ENCODE peak calls at places on chromosomes 2 and 18, in four cellular contexts. Z is K562, G is IMR-90, S is GM12878. L is an unnamed sample.

GRCh38 chr2:36438454-36438977 is 82.9 kb downstream of the CRIM1 start:
- DNase-seq in Z (no peak), S (no peak), G (peak), L (peak)

GRCh38 chr2:217935245-217935879 is 67.4 kb downstream of the TNS1 start:
- DNase-seq in G (peak), S (no peak), Z (no peak), L (no peak)

GRCh38 chr18:61551586-61551985 is 218.4 kb downstream of the CDH20 start:
- DNase-seq in S (peak), Z (peak), G (peak), L (peak)

GRCh38 chr2:86695053-86695691 is 24.9 kb upstream of the RMND5A start:
- DNase-seq in Z (no peak), G (peak), S (no peak), L (no peak)

GRCh38 chr2:232838406-232838874 is 31.6 kb upstream of the SNORC start:
- DNase-seq in S (peak), G (peak), Z (peak), L (peak)

GRCh38 chr2:219095406-219095940 is 34.8 kb upstream of the IHH start:
- DNase-seq in G (no peak), S (no peak), Z (no peak), L (no peak)

GRCh38 chr2:117087565-117088291 is 726.8 kb upstream of the DDX18 start:
- DNase-seq in Z (no peak), S (no peak), G (no peak), L (no peak)

GRCh38 chr18:35513181-35513932 is 15.6 kb upstream of the INO80C start:
- DNase-seq in G (peak), Z (no peak), S (no peak), L (no peak)

GRCh38 chr2:135164431-135164830 is 112.3 kb downstream of the RAB3GAP1 start:
- DNase-seq in Z (no peak), S (no peak), G (peak), L (no peak)

GRCh38 chr2:132662742-132663141 is 7.3 kb downstream of the LYPD1 start:
- DNase-seq in G (peak), S (no peak), Z (no peak), L (peak)

GRCh38 chr2:7777668-7778067 is 860.5 kb downstream of the RNF144A start:
- DNase-seq in G (no peak), Z (no peak), S (no peak), L (no peak)

GRCh38 chr2:7773974-7774365 is 856.8 kb downstream of the RNF144A start:
- DNase-seq in Z (no peak), G (no peak), S (no peak), L (no peak)

GRCh38 chr2:7771781-7772180 is 854.6 kb downstream of the RNF144A start:
- DNase-seq in Z (no peak), G (no peak), S (no peak), L (no peak)

GRCh38 chr2:7773362-7773973 is 856.3 kb downstream of the RNF144A start:
- DNase-seq in S (peak), Z (no peak), G (no peak), L (no peak)

DNA sequence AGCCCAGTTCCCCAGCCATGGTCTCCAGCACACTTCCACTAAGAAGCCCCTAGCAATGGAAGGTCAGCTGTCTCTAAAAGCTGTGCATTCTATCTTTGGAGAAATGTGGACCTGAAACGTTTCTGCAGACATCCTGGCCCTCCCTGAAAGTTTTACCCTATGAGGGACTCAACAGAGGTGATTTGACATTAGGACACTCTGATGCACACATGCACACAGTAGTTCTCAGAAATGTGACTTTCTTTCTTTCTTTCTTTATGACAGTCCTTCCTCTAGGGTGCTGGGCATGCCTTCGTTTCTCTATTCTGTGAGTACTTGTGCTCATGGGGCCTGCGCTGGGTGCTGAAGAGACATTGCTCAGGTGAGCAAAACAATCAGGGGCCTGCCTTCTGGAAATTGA is 857.3 kb downstream of the RNF144A start:
- DNase-seq in G (no peak), Z (no peak), S (no peak), L (no peak)
- TF ChIP-seq FOS in G (no peak), Z (no peak), S (no peak), L (no peak)

DNA sequence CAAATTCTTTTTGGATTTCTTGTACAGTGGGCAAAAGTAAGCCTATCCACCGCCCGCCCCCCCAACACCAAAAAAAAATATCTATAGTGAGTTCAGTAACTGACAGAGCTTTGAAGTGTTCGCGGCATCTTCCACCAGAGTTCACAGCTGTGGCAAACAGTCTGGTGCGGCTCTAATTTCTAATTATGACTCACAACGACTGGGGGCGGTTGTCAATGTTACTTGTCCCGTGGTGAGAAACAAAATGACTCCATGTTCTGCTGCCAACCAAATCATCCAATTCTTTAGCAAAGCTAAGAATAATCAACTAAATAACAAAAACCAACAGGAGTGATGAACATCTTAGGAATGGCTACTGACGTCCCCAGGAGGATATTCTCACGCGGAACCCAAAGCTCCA is 392.5 kb upstream of the SALL3 start:
- DNase-seq in G (no peak), S (no peak), Z (no peak), L (no peak)
- TF ChIP-seq FOS in G (no peak), S (no peak), Z (no peak), L (no peak)

DNA sequence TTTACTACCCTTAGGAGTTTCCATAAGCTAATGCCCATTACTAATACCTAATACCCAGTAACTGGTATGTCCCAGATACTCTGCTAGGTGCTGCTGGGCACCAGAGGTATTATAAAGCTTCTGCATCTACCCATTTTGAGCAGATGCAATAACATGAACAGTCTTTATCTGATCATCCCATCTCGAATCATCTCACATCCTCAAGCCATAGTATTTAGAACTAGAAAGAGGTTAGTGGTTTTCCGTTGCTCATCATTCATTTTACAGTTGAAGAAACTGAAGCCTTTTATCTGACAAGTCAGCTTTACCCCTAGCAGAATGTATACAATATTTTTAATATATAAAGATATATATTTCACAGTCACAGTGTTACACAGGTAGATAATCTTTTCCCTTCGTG is 99.1 kb upstream of the TCF4 start:
- DNase-seq in G (no peak), S (no peak), Z (no peak), L (no peak)
- TF ChIP-seq FOS in G (no peak), S (no peak), Z (no peak), L (no peak)

GRCh38 chr2:70937866-70938579 is 2.3 kb downstream of the ATP6V1B1 start:
- DNase-seq in S (no peak), Z (no peak), G (no peak), L (no peak)

GRCh38 chr2:70938580-70938938 is 2.9 kb downstream of the ATP6V1B1 start:
- DNase-seq in G (no peak), S (no peak), Z (no peak), L (no peak)

GRCh38 chr2:70936165-70936978 is 672 bp downstream of the ATP6V1B1 start:
- DNase-seq in S (no peak), G (no peak), Z (no peak), L (no peak)

GRCh38 chr2:70935468-70936164 is at the start of gene ATP6V1B1:
- DNase-seq in G (no peak), S (no peak), Z (no peak), L (no peak)

DNA sequence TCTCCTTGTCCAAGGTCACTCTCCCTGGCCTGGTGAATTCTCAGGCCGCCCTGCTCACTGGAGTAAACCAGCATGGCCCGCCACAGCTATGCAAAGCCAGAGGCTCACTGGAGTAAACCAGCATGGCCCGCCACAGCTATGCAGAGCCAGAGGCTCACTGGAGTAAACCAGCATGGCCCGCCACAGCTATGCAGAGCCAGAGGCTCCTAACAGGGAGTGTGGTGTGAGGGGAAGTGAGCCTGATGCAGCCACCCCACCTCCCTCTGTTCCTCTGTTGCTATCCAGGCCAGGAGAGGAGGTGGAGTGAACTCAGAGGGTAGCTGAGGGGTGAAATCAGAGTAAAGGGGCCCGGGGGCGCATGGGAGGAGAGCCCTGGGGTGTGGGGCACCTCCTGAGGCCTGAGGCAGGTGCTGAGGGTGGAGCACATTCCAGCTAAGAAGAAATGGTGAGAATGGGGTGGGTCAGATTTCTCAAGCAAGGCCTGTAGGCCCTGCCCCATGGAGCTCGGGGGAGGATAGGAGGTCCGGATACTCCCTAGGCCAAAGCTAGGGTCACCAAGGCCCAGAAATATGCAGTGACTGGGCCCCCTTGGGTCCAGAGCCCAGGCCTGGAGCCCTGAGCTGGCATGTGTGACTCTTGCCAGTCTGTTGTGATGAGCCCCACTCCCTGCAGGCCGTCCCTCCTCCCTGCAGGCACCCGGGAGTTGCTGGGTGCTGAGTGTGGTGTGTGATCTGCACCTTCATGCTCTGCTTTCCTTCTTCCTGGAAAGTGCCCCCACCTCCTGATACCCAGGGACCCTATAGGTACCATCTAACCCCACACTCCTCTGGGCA is 1.5 kb downstream of the ATP6V1B1 start:
- DNase-seq in G (no peak), Z (no peak), S (no peak), L (no peak)
- TF ChIP-seq FOS in G (no peak), Z (no peak), S (no peak), L (no peak)

DNA sequence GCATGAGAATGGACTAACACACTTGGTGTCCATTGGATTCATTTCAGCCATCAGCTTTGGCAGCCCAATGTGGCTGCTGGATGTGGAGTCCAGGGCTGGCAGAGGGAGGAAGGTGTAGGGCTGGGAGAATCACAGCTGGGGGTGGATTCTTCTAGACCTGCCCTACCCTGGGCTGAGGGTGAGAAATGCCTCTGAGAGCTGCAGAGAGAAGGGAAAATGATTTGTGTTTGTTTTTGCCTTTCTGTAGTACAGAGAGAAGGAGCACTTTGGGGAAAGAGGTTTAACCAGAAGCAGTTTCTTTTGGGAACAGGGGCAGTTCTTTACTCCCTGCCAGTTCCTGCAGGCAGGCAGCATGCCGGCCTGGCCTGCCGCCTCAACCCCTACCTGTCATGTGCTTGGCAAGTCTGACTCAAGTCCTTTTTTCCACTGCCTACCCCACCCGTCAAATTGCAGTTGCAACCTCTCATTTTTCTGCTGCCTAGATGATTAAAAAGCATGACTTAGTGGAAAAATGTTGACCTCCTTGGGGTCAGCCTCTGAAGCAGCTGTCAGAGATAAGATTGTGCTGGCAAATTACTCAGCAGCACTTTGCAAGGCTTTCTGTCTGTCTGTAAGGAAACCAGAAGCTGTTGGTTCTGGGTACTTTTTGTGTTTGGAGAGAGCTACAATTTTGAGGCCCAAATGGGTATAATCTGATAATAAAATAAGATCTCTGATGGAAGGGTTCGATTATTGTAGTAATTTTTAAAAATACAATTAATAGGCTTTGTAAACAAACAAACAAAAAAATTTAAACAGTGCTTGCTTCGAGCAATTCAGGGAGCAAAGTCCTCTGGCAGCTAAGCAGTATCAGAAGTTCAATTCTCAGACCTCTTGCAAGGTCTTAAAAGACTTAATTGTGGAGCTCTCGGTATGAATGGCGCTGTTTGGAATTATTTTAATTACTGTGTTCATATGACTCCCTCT is 21.7 kb downstream of the LBH start:
- DNase-seq in S (no peak), G (peak), Z (peak), L (peak)
- TF ChIP-seq FOS in S (no peak), G (no peak), Z (peak), L (peak)

DNA sequence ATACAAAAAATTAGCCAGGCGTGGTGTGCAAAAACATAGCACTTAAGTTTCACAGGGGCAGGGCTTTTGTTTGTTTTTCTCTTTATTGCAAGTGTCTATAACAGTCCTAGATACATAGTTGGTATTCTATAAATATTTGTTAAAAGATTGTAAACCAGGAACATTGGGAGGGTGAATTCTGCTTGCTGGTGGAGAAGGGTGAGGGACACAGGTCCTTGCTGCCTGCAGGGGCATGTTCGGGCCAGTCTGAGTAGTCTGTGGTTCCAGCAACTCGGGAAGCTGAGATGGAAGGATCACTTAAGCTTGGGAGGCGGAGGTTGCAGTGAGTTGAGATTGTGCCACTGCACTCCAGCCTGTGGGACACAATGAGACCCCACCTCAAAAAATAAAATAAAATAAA is 53.0 kb downstream of the RPL37A start:
- DNase-seq in S (no peak), G (no peak), Z (no peak), L (no peak)
- TF ChIP-seq FOS in S (no peak), G (no peak), Z (no peak), L (no peak)

GRCh38 chr2:240212425-240213225 is 72.2 kb upstream of the OTOS start:
- DNase-seq in Z (no peak), S (no peak), G (no peak), L (no peak)

GRCh38 chr2:240213226-240213475 is 72.7 kb upstream of the OTOS start:
- DNase-seq in S (no peak), Z (no peak), G (no peak), L (no peak)

GRCh38 chr2:240210198-240210965 is 69.9 kb upstream of the OTOS start:
- DNase-seq in Z (no peak), G (no peak), S (no peak), L (no peak)

GRCh38 chr2:240211096-240211495 is 70.6 kb upstream of the OTOS start:
- DNase-seq in S (no peak), G (no peak), Z (no peak), L (no peak)

DNA sequence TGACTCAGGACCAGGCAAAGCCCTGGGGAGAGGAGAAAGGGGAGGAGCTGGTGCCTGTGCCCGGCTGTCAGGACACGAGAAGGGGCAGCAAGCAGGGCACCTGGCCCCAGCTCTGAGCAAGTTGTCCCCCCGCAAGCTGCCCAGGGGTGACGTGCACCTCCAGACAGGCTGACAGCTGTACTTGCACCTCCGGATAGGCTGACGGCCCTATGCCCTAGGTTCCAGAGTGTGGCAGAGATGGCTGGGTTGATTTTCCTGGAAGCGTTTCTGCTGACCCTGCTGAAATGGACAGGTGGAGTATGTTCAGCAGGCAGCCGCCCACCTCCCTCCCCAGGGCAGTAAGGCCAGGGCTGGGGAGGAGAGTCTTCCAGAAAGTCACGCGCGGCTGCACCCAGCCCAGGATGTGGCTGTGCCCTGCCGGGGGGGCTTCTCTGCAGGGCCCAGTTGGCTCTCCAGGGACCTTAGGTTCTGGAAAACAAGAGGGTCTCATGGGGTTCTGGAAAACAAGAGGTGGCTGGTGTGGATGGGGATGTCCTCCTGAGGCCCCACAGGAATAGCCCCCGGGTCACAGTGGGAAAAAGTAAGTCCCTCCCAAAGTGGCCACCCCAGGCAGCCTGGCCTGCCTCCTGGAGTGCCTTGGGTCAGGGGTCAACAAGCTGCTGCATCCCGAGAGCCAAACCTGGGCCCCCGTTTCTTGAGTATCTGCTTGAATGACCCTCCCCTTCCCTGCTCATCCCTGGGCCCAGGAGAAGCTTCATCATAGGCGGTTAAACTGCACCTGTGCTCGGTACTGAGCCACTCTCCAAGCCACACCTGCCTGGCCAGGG is 71.4 kb upstream of the OTOS start:
- DNase-seq in G (no peak), S (no peak), Z (no peak), L (no peak)
- TF ChIP-seq FOS in G (no peak), S (no peak), Z (no peak), L (no peak)

GRCh38 chr2:51329512-51329911 is 297.6 kb upstream of the NRXN1 start:
- DNase-seq in S (no peak), G (peak), Z (no peak), L (no peak)
- TF ChIP-seq FOS in S (no peak), G (no peak), Z (no peak), L (no peak)

DNA sequence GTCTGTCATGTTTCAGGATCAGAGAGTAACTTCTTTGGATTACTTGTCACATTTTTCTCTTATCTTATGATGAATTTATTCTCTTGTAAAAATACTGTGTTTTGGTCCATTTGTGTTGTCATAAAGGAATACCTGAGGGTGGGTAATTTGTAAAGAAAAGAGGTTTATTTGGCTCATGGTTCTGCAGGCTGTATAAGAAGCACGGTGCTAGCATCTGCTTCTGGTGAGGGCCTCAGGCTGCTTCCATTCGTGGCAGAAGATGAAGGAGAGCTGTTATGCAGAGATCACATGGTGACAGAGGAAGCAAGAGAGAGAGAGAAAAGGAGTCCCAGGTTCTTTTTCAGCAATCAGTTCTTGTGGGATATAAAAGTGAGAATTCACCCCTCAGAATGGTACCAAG is 89.2 kb downstream of the OSBPL6 start:
- DNase-seq in G (no peak), Z (no peak), S (no peak), L (no peak)
- TF ChIP-seq FOS in G (no peak), Z (no peak), S (no peak), L (no peak)

GRCh38 chr2:126687503-126687902 is 31.5 kb downstream of the GYPC start:
- DNase-seq in S (no peak), Z (no peak), G (no peak), L (no peak)
- TF ChIP-seq FOS in S (no peak), Z (no peak), G (no peak), L (no peak)